ENCODE peak calls at places on chromosomes 2 and 18, in four cellular contexts. O is HTR-8/SVneo; P is stimulated activated CD8-positive, alpha-beta memory T cell treated with anti-CD3 and anti-CD28 coated beads, Interleukin-15, amount 100 ng/mL, for 4 hours; N is neural progenitor cell. X is an unnamed sample.

GRCh38 chr2:1995987-1996386 is 251.7 kb upstream of the PXDN start:
- DNase-seq in O (no peak), P (no peak), N (no peak), X (no peak)

GRCh38 chr2:170141865-170142264 is 36.1 kb upstream of the MYO3B start:
- DNase-seq in O (no peak), P (no peak), N (no peak), X (no peak)

GRCh38 chr18:48781041-48781989 is 169.4 kb downstream of the SMAD7 start:
- DNase-seq in O (no peak), P (no peak), N (peak; percentile 63), X (no peak)

GRCh38 chr18:48336332-48336731 is 72.9 kb downstream of the ZBTB7C start:
- DNase-seq in O (no peak), P (no peak), N (no peak), X (no peak)

GRCh38 chr18:26091047-26091630 is 726 bp upstream of the SS18 start:
- DNase-seq in O (no peak), P (no peak), N (no peak), X (no peak)

GRCh38 chr2:170928036-170928823 is 823 bp upstream of the GORASP2 start:
- DNase-seq in O (peak; percentile 18), P (no peak), N (peak; percentile 31), X (no peak)

GRCh38 chr2:147033046-147033445 is 811.8 kb upstream of the ACVR2A start:
- DNase-seq in O (peak; percentile 15), P (no peak), N (no peak), X (no peak)

GRCh38 chr2:161112885-161113284 is 47.3 kb upstream of the TANK start:
- DNase-seq in O (no peak), P (no peak), N (no peak), X (no peak)

GRCh38 chr2:96768083-96768561 is 7.4 kb downstream of the CNNM4 start:
- DNase-seq in O (no peak), P (no peak), N (no peak), X (no peak)

GRCh38 chr2:232543928-232544631 is 4.6 kb downstream of the CHRNG start:
- DNase-seq in O (no peak), P (no peak), N (no peak), X (no peak)

GRCh38 chr18:46424898-46425297 is 232.1 kb downstream of the LOXHD1 start:
- DNase-seq in O (peak; percentile 13), P (no peak), N (peak; percentile 67), X (no peak)